ENCODE peak calls at places on chromosome 21, in six cellular contexts. O is C1 segment of cervical spinal cord, N is HuH-7.5, T is NCI-H1694 treated with DMSO at 0.1 percent for 48 hours, B is NCI-H1105, S is astrocyte of the spinal cord. R is an unnamed sample.

GRCh38 chr21:44391345-44392091 is 38.1 kb downstream of the TRPM2 start:
- DNase-seq in O (no peak), N (no peak), T (no peak), B (no peak), S (no peak), R (no peak)

GRCh38 chr21:43899307-43900077 is 34.5 kb downstream of the AGPAT3 start:
- DNase-seq in O (no peak), N (no peak), T (no peak), B (no peak), S (no peak), R (no peak)

GRCh38 chr21:45543710-45544448 is 1.6 kb upstream of the SLC19A1 start:
- DNase-seq in O (no peak), N (no peak), T (no peak), B (no peak), S (no peak), R (no peak)

GRCh38 chr21:44420416-44421205 is 34.7 kb upstream of the LRRC3 start:
- DNase-seq in O (no peak), N (no peak), T (no peak), B (no peak), S (no peak), R (no peak)

GRCh38 chr21:36557316-36557715 is 77.4 kb upstream of the CLDN14 start:
- DNase-seq in O (no peak), N (no peak), T (no peak), B (no peak), S (no peak), R (no peak)

GRCh38 chr21:37087188-37087587 is 14.1 kb downstream of the TTC3 start:
- DNase-seq in O (no peak), N (no peak), T (no peak), B (no peak), S (peak), R (peak)

GRCh38 chr21:36603221-36603620 is 95.7 kb upstream of the SIM2 start:
- DNase-seq in O (no peak), N (no peak), T (no peak), B (no peak), S (no peak), R (no peak)

GRCh38 chr21:36626791-36627190 is 72.1 kb upstream of the SIM2 start:
- DNase-seq in O (no peak), N (no peak), T (no peak), B (no peak), S (no peak), R (no peak)

GRCh38 chr21:25710550-25710949 is 24.2 kb downstream of the ATP5PF start:
- DNase-seq in O (no peak), N (no peak), T (no peak), B (no peak), S (no peak), R (no peak)

GRCh38 chr21:34029724-34030528 is 43.5 kb upstream of the MRPS6 start:
- DNase-seq in O (no peak), N (no peak), T (no peak), B (no peak), S (peak), R (peak)

R was measured in NCI-H82.